ENCODE peak calls at places on chromosomes 11 and 22, in six cellular contexts. J is stimulated activated CD8-positive, alpha-beta memory T cell treated with anti-CD3 and anti-CD28 coated beads, Interleukin-4, amount 100 ng/mL, for 1 hour; C is activated CD4-positive, CD25-positive, alpha-beta regulatory T cell; L is epithelial cell of prostate; X is MCF 10A; R is AG04449. V is an unnamed sample.

GRCh38 chr22:49203863-49204598 is 623.6 kb downstream of the BRD1 start:
- DNase-seq in J (no peak), C (no peak), L (no peak), X (no peak), R (no peak), V (no peak)

GRCh38 chr11:97740783-97741151 is 1280.0 kb upstream of the CNTN5 start:
- DNase-seq in J (no peak), C (no peak), L (no peak), X (no peak), R (no peak), V (no peak)

GRCh38 chr11:68383976-68384501 is 71.6 kb downstream of the LRP5 start:
- DNase-seq in J (peak), C (peak), L (no peak), X (peak), R (no peak), V (peak)

GRCh38 chr11:96219981-96220623 is 122.9 kb downstream of the MAML2 start:
- DNase-seq in J (no peak), C (no peak), L (no peak), X (peak), R (no peak), V (no peak)

GRCh38 chr22:24066260-24066659 is 55.2 kb downstream of the CABIN1 start:
- DNase-seq in J (no peak), C (no peak), L (no peak), X (no peak), R (no peak), V (no peak)

GRCh38 chr22:50084085-50084484 is 1.1 kb downstream of the MLC1 start:
- DNase-seq in J (no peak), C (no peak), L (no peak), X (no peak), R (no peak), V (no peak)

GRCh38 chr11:10612217-10612862 is 43.9 kb upstream of the LYVE1 start:
- DNase-seq in J (no peak), C (no peak), L (no peak), X (no peak), R (no peak), V (no peak)

GRCh38 chr11:67584881-67585873 is 1.6 kb downstream of the GSTP1 start:
- DNase-seq in J (no peak), C (no peak), L (no peak), X (no peak), R (no peak), V (no peak)

GRCh38 chr11:71396548-71397123 is 51.6 kb downstream of the DHCR7 start:
- DNase-seq in J (no peak), C (no peak), L (no peak), X (no peak), R (no peak), V (no peak)

GRCh38 chr11:68859123-68859522 is 17.4 kb upstream of the CPT1A start:
- DNase-seq in J (no peak), C (no peak), L (no peak), X (no peak), R (no peak), V (no peak)

GRCh38 chr22:26406118-26406517 is 22.9 kb upstream of the ASPHD2 start:
- DNase-seq in J (no peak), C (no peak), L (no peak), X (no peak), R (no peak), V (no peak)

GRCh38 chr11:17333799-17334586 is 17.6 kb upstream of the NCR3LG1 start:
- DNase-seq in J (no peak), C (no peak), L (no peak), X (no peak), R (no peak), V (no peak)

GRCh38 chr11:93908689-93909088 is 58.3 kb upstream of the VSTM5 start:
- DNase-seq in J (no peak), C (no peak), L (peak), X (peak), R (peak), V (no peak)

GRCh38 chr22:24289138-24289537 is 18.5 kb downstream of the SPECC1L start:
- DNase-seq in J (no peak), C (no peak), L (no peak), X (peak), R (peak), V (no peak)

GRCh38 chr11:67022341-67022933 is 497 bp upstream of the SYT12 start:
- DNase-seq in J (no peak), C (no peak), L (no peak), X (peak), R (no peak), V (no peak)

GRCh38 chr22:44402196-44403111 is 89.7 kb upstream of the SHISAL1 start:
- DNase-seq in J (no peak), C (no peak), L (no peak), X (no peak), R (no peak), V (no peak)

GRCh38 chr11:11856638-11857037 is 14.9 kb downstream of the USP47 start:
- DNase-seq in J (no peak), C (no peak), L (no peak), X (no peak), R (no peak), V (no peak)

GRCh38 chr22:44755418-44755817 is 3.0 kb downstream of the ARHGAP8 start:
- DNase-seq in J (no peak), C (no peak), L (no peak), X (no peak), R (no peak), V (no peak)

GRCh38 chr11:122439911-122440782 is 215.4 kb upstream of the UBASH3B start:
- DNase-seq in J (no peak), C (no peak), L (no peak), X (peak), R (no peak), V (no peak)

GRCh38 chr11:43789700-43790443 is 90.8 kb upstream of the ALKBH3 start:
- DNase-seq in J (no peak), C (no peak), L (peak), X (peak), R (peak), V (no peak)

GRCh38 chr11:2531277-2531986 is 86.6 kb downstream of the KCNQ1 start:
- DNase-seq in J (peak), C (peak), L (no peak), X (peak), R (no peak), V (peak)

GRCh38 chr22:36002084-36002483 is 26.5 kb downstream of the RBFOX2 start:
- DNase-seq in J (no peak), C (no peak), L (no peak), X (no peak), R (no peak), V (no peak)

GRCh38 chr11:2701898-2702434 is 2.2 kb upstream of the KCNQ1OT1 start:
- DNase-seq in J (no peak), C (no peak), L (no peak), X (no peak), R (no peak), V (no peak)

GRCh38 chr11:9574806-9575530 is 1.5 kb downstream of the WEE1 start:
- DNase-seq in J (no peak), C (no peak), L (no peak), X (peak), R (no peak), V (no peak)

GRCh38 chr22:26489447-26490036 is 5.9 kb downstream of the SRRD start:
- DNase-seq in J (no peak), C (no peak), L (no peak), X (no peak), R (no peak), V (no peak)

GRCh38 chr11:35107866-35108265 is 31.1 kb upstream of the CD44 start:
- DNase-seq in J (no peak), C (no peak), L (no peak), X (no peak), R (no peak), V (no peak)

GRCh38 chr11:24078056-24078455 is 418.8 kb upstream of the LUZP2 start:
- DNase-seq in J (no peak), C (no peak), L (no peak), X (no peak), R (no peak), V (no peak)

GRCh38 chr11:1574256-1575242 is 2.5 kb upstream of the DUSP8 start:
- DNase-seq in J (no peak), C (peak), L (no peak), X (peak), R (no peak), V (peak)

GRCh38 chr11:69348414-69349235 is 54.7 kb downstream of the MYEOV start:
- DNase-seq in J (no peak), C (no peak), L (no peak), X (no peak), R (no peak), V (no peak)

GRCh38 chr11:83257638-83258229 is 28.4 kb downstream of the CCDC90B start:
- DNase-seq in J (no peak), C (no peak), L (no peak), X (peak), R (no peak), V (no peak)

GRCh38 chr22:35454416-35455054 is 54.6 kb downstream of the MCM5 start:
- DNase-seq in J (no peak), C (no peak), L (no peak), X (no peak), R (no peak), V (no peak)

GRCh38 chr11:18727499-18728236 is 1.7 kb upstream of the IGSF22 start:
- DNase-seq in J (no peak), C (no peak), L (no peak), X (peak), R (no peak), V (no peak)

GRCh38 chr22:28328751-28329150 is 350.9 kb downstream of the TTC28 start:
- DNase-seq in J (no peak), C (no peak), L (no peak), X (no peak), R (no peak), V (no peak)

GRCh38 chr11:15969701-15970329 is 386.5 kb downstream of the SOX6 start:
- DNase-seq in J (no peak), C (no peak), L (peak), X (peak), R (peak), V (no peak)

V was measured in anterior cingulate cortex.